ENCODE peak calls at places on chromosome 22, in eight cellular contexts. Q, F, A, Y, B, P, W and K are unnamed samples.

GRCh38 chr22:23242473-23243001 is 62.2 kb downstream of the BCR start:
- DNase-seq in W (no peak), P (no peak), Q (peak; percentile 35), A (no peak), F (no peak), B (no peak), Y (no peak), K (no peak)

GRCh38 chr22:43226368-43226979 is 39.5 kb upstream of the TTLL12 start:
- DNase-seq in B (no peak), P (no peak), F (no peak), A (peak; percentile 7), Q (peak; percentile 33), W (no peak), Y (no peak), K (no peak)

GRCh38 chr22:23225337-23225723 is 45.0 kb downstream of the BCR start:
- DNase-seq in P (peak; percentile 61), A (no peak), B (no peak), Q (no peak), W (no peak), F (no peak), Y (no peak), K (no peak)

GRCh38 chr22:19807914-19808872 is 46.5 kb downstream of the GNB1L start:
- DNase-seq in W (no peak), Q (no peak), Y (no peak), P (peak; percentile 65), A (no peak), F (no peak), B (no peak), K (no peak)

GRCh38 chr22:38218661-38219331 is 17.0 kb downstream of the MAFF start:
- DNase-seq in P (no peak), B (peak; percentile 91), Q (peak; percentile 98), F (no peak), A (peak; percentile 78), W (peak; percentile 63), Y (peak; percentile 65), K (peak; percentile 78)

GRCh38 chr22:25085156-25085555 is 114.5 kb upstream of the CRYBB3 start:
- DNase-seq in Y (no peak), B (no peak), P (no peak), A (no peak), F (no peak), Q (no peak), W (no peak), K (no peak)

GRCh38 chr22:48691431-48691851 is 1136.2 kb downstream of the BRD1 start:
- DNase-seq in P (no peak), F (no peak), Y (no peak), B (no peak), A (no peak), Q (no peak), W (no peak), K (no peak)

GRCh38 chr22:46815896-46816721 is 53.7 kb downstream of the TBC1D22A start:
- DNase-seq in Y (peak; percentile 16), B (peak; percentile 30), W (no peak), F (no peak), A (no peak), Q (peak; percentile 33), P (peak; percentile 45), K (no peak)

GRCh38 chr22:24505337-24505736 is 10.2 kb downstream of the UPB1 start:
- DNase-seq in B (no peak), Q (no peak), W (no peak), A (no peak), F (no peak), Y (no peak), P (no peak), K (no peak)

GRCh38 chr22:27670701-27671412 is 130.7 kb downstream of the MN1 start:
- DNase-seq in P (peak; percentile 72), B (no peak), Y (no peak), A (no peak), W (no peak), F (no peak), Q (peak; percentile 49), K (no peak)

GRCh38 chr22:29072979-29073617 is at the start of gene KREMEN1:
- DNase-seq in P (peak; percentile 87), Y (no peak), F (no peak), B (no peak), W (no peak), Q (no peak), A (no peak), K (no peak)

GRCh38 chr22:28381427-28382167 is 298.0 kb downstream of the TTC28 start:
- DNase-seq in B (no peak), Y (no peak), W (no peak), A (no peak), P (no peak), Q (peak; percentile 2), F (no peak), K (peak; percentile 41)

GRCh38 chr22:19822301-19823117 is 32.2 kb downstream of the GNB1L start:
- DNase-seq in B (no peak), A (no peak), Y (no peak), F (no peak), W (no peak), P (no peak), Q (no peak), K (no peak)

GRCh38 chr22:36136475-36136874 is 24.1 kb downstream of the APOL3 start:
- DNase-seq in F (no peak), A (no peak), Y (no peak), B (peak; percentile 10), P (no peak), W (no peak), Q (peak; percentile 65), K (no peak)

GRCh38 chr22:24969588-24970301 is 17.2 kb downstream of the KIAA1671 start:
- DNase-seq in P (no peak), Y (no peak), Q (peak; percentile 66), W (no peak), F (no peak), A (peak; percentile 30), B (no peak), K (peak; percentile 30)

GRCh38 chr22:26442086-26442756 is 13.2 kb downstream of the ASPHD2 start:
- DNase-seq in B (no peak), F (no peak), Y (no peak), W (no peak), P (no peak), A (no peak), Q (no peak), K (no peak)